ENCODE peak calls at places on chromosomes 3 and 15, in seven cellular contexts. Y is H9, G is mesenchymal stem cell, P is IMR-90, F is H1, O is mesendoderm, M is trophoblast cell. I is an unnamed sample.

GRCh38 chr15:91541286-91541685 is 312.2 kb upstream of the SLCO3A1 start:
- DNase-seq in G (no peak), F (no peak), O (no peak), M (no peak), Y (no peak), P (peak; percentile 42), I (no peak)

GRCh38 chr3:40725026-40725425 is 200.3 kb downstream of the ZNF621 start:
- DNase-seq in O (no peak), F (no peak), M (no peak), G (no peak), Y (no peak), P (no peak), I (no peak)

GRCh38 chr15:64678126-64678819 is 97.1 kb downstream of the RBPMS2 start:
- DNase-seq in Y (no peak), G (no peak), M (no peak), P (no peak), F (no peak), O (no peak), I (no peak)

GRCh38 chr15:82999905-83000671 is 11.4 kb downstream of the C15orf40 start:
- DNase-seq in F (peak; percentile 43), O (peak; percentile 71), M (peak; percentile 8), P (peak; percentile 69), G (peak; percentile 67), Y (no peak), I (peak; percentile 12)

GRCh38 chr3:197406266-197406665 is 107.9 kb upstream of the DLG1 start:
- DNase-seq in F (no peak), G (no peak), P (no peak), M (no peak), Y (no peak), O (no peak), I (no peak)

GRCh38 chr15:60787737-60788513 is 309.0 kb upstream of the ICE2 start:
- DNase-seq in M (no peak), Y (no peak), G (no peak), P (no peak), F (no peak), O (no peak), I (no peak)

GRCh38 chr15:88897456-88898194 is 2.3 kb upstream of the HAPLN3 start:
- DNase-seq in F (peak; percentile 63), O (peak; percentile 54), Y (no peak), M (peak; percentile 27), P (peak; percentile 71), G (peak; percentile 73), I (no peak)

GRCh38 chr3:63278171-63278999 is at the start of gene SYNPR:
- DNase-seq in P (no peak), Y (peak; percentile 88), G (no peak), F (peak; percentile 77), O (peak; percentile 49), M (no peak), I (no peak)

GRCh38 chr3:159669024-159669476 is 319.6 kb upstream of the IL12A start:
- DNase-seq in M (no peak), O (no peak), G (peak; percentile 82), Y (no peak), P (peak; percentile 85), F (no peak), I (no peak)

GRCh38 chr3:114756506-114757279 is 390.4 kb downstream of the ZBTB20 start:
- DNase-seq in O (no peak), M (peak; percentile 42), Y (no peak), P (peak; percentile 56), G (peak; percentile 15), F (no peak), I (no peak)

GRCh38 chr3:133641254-133641653 is 20.5 kb downstream of the TOPBP1 start:
- DNase-seq in G (no peak), M (no peak), F (no peak), Y (no peak), O (no peak), P (no peak), I (no peak)
- H3K4ac ChIP-seq in G (no peak overlapping the region), M (no peak overlapping the region), F (no peak overlapping the region), Y (no peak overlapping the region), O (no peak overlapping the region), P (no peak overlapping the region), I (no peak overlapping the region)

GRCh38 chr15:71359246-71359645 is 244.0 kb downstream of the THSD4 start:
- DNase-seq in G (no peak), F (no peak), P (no peak), Y (no peak), O (no peak), M (no peak), I (no peak)

GRCh38 chr15:71355268-71355667 is 240.0 kb downstream of the THSD4 start:
- DNase-seq in G (no peak), Y (no peak), P (no peak), F (no peak), O (no peak), M (no peak), I (no peak)

GRCh38 chr15:71357357-71357756 is 242.1 kb downstream of the THSD4 start:
- DNase-seq in P (no peak), G (no peak), F (no peak), O (no peak), M (no peak), Y (no peak), I (no peak)

GRCh38 chr15:71362556-71362955 is 247.3 kb downstream of the THSD4 start:
- DNase-seq in O (no peak), Y (no peak), F (no peak), P (no peak), G (no peak), M (no peak), I (no peak)

GRCh38 chr15:71357967-71358366 is 242.7 kb downstream of the THSD4 start:
- DNase-seq in O (no peak), P (no peak), Y (no peak), F (no peak), M (no peak), G (no peak), I (no peak)
- H3K4me2 ChIP-seq in O (no peak overlapping the region), P (no peak overlapping the region), Y (no peak overlapping the region), F (no peak overlapping the region), M (no peak overlapping the region), G (no peak overlapping the region), I (no peak overlapping the region)

GRCh38 chr3:29488922-29489321 is 208.1 kb downstream of the RBMS3 start:
- DNase-seq in O (no peak), P (peak; percentile 50), F (no peak), M (no peak), G (no peak), Y (no peak), I (no peak)

GRCh38 chr3:29494305-29495036 is 213.6 kb downstream of the RBMS3 start:
- DNase-seq in G (peak; percentile 39), P (peak; percentile 27), O (no peak), Y (no peak), F (no peak), M (no peak), I (no peak)

GRCh38 chr3:29497282-29497681 is 216.4 kb downstream of the RBMS3 start:
- DNase-seq in Y (no peak), O (no peak), P (no peak), F (no peak), M (no peak), G (no peak), I (no peak)

GRCh38 chr3:29493109-29493508 is 212.2 kb downstream of the RBMS3 start:
- DNase-seq in M (no peak), F (no peak), G (no peak), O (no peak), Y (no peak), P (peak; percentile 20), I (no peak)
- H3K27ac ChIP-seq in M (no peak overlapping the region), F (no peak overlapping the region), G (no peak overlapping the region), O (no peak overlapping the region), Y (no peak overlapping the region), P (no peak overlapping the region), I (no peak overlapping the region)

GRCh38 chr3:33037479-33037878 is 59.5 kb downstream of the GLB1 start:
- DNase-seq in G (no peak), P (no peak), M (no peak), Y (no peak), F (no peak), O (no peak), I (no peak)
- H3K4ac ChIP-seq in G (no peak overlapping the region), P (no peak overlapping the region), M (no peak overlapping the region), Y (no peak overlapping the region), F (no peak overlapping the region), O (no peak overlapping the region), I (no peak overlapping the region)

GRCh38 chr15:69271217-69271616 is 27.5 kb upstream of the PAQR5 start:
- DNase-seq in M (no peak), Y (no peak), O (no peak), G (no peak), F (no peak), P (no peak), I (no peak)
- H3K4me2 ChIP-seq in M (no peak overlapping the region), Y (no peak overlapping the region), O (no peak overlapping the region), G (no peak overlapping the region), F (peak overlapping the region; percentile 30), P (no peak overlapping the region), I (no peak overlapping the region)

GRCh38 chr3:141485578-141486415 is 1.0 kb upstream of the RASA2 start:
- DNase-seq in Y (no peak), G (peak; percentile 77), P (peak; percentile 76), M (peak; percentile 83), O (peak; percentile 42), F (no peak), I (peak; percentile 20)
- H3K27ac ChIP-seq in Y (no peak overlapping the region), G (peak overlapping the region; percentile 95), P (peak overlapping the region; percentile 79), M (peak overlapping the region; percentile 88), O (peak overlapping the region; percentile 29), F (peak overlapping the region; percentile 41), I (peak overlapping the region; percentile 90)

GRCh38 chr3:164550857-164551256 is 527.4 kb downstream of the SI start:
- DNase-seq in M (no peak), G (peak; percentile 4), F (no peak), P (no peak), Y (no peak), O (peak; percentile 38), I (no peak)
- H3K4ac ChIP-seq in M (no peak overlapping the region), G (no peak overlapping the region), F (no peak overlapping the region), P (no peak overlapping the region), Y (no peak overlapping the region), O (no peak overlapping the region), I (no peak overlapping the region)

DNA sequence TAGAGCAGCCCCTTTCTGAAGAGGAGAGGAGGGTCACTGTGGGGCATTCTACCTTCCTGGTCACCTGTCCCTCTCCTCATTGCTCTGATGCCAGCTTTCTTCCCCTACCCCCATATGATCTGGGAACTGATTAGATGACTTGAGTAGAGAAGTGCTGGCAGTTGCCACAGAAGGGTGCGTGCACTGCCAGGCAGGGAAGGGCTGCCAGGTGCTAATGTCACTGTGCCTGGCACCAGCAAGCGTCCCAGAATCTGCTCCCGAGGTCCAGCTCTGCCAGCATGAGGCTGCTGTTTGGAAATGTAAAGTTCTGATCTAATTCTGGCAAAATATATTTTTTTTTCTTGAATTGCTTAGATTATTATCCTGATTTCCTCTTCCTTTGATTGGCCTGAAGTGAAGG is 52.8 kb downstream of the PPM1L start:
- DNase-seq in F (no peak), G (no peak), Y (no peak), M (no peak), O (no peak), P (no peak), I (no peak)
- H3K4me2 ChIP-seq in F (no peak overlapping the region), G (no peak overlapping the region), Y (no peak overlapping the region), M (no peak overlapping the region), O (no peak overlapping the region), P (no peak overlapping the region), I (no peak overlapping the region)